ENCODE peak calls at places on chromosomes 7 and 10, in seven cellular contexts. U is BJ, X is left ventricle myocardium inferior, G is tibial artery, S is OCI-LY7, L is AG04450, J is hepatocyte. M is an unnamed sample.

GRCh38 chr7:79420464-79420863 is 33.0 kb downstream of the MAGI2 start:
- DNase-seq in U (peak), X (no peak), G (no peak), S (no peak), L (peak), J (peak), M (peak)

GRCh38 chr7:108079291-108080057 is 50.7 kb downstream of the LAMB4 start:
- DNase-seq in U (no peak), X (no peak), G (no peak), S (no peak), L (peak), J (peak), M (peak)

GRCh38 chr7:99473315-99473596 is 566 bp downstream of the ZNF789 start:
- DNase-seq in U (peak), X (no peak), G (no peak), S (peak), L (peak), J (peak), M (peak)

GRCh38 chr7:150950496-150951180 is 27.5 kb downstream of the KCNH2 start:
- DNase-seq in U (no peak), X (peak), G (no peak), S (no peak), L (no peak), J (no peak), M (no peak)

GRCh38 chr10:21624951-21625350 is 90.9 kb downstream of the MLLT10 start:
- DNase-seq in U (no peak), X (no peak), G (no peak), S (no peak), L (no peak), J (no peak), M (no peak)

GRCh38 chr7:44796034-44796503 is 412 bp upstream of the PPIA start:
- DNase-seq in U (no peak), X (no peak), G (no peak), S (peak), L (no peak), J (no peak), M (no peak)

GRCh38 chr10:129964611-129965417 is 740 bp upstream of the EBF3 start:
- DNase-seq in U (no peak), X (no peak), G (peak), S (no peak), L (no peak), J (no peak), M (no peak)

GRCh38 chr7:81887098-81887497 is 117.3 kb upstream of the HGF start:
- DNase-seq in U (no peak), X (no peak), G (no peak), S (peak), L (no peak), J (no peak), M (no peak)

GRCh38 chr10:72852428-72852827 is 41.1 kb upstream of the OIT3 start:
- DNase-seq in U (no peak), X (no peak), G (no peak), S (no peak), L (no peak), J (no peak), M (no peak)

GRCh38 chr10:120456143-120456625 is 843 bp upstream of the PLPP4 start:
- DNase-seq in U (no peak), X (no peak), G (no peak), S (no peak), L (no peak), J (no peak), M (no peak)

GRCh38 chr10:91103384-91104184 is 116.9 kb upstream of the PCGF5 start:
- DNase-seq in U (no peak), X (no peak), G (no peak), S (peak), L (no peak), J (no peak), M (no peak)

GRCh38 chr10:70912556-70912955 is 24.2 kb upstream of the PCBD1 start:
- DNase-seq in U (no peak), X (no peak), G (peak), S (no peak), L (no peak), J (no peak), M (no peak)

DNA sequence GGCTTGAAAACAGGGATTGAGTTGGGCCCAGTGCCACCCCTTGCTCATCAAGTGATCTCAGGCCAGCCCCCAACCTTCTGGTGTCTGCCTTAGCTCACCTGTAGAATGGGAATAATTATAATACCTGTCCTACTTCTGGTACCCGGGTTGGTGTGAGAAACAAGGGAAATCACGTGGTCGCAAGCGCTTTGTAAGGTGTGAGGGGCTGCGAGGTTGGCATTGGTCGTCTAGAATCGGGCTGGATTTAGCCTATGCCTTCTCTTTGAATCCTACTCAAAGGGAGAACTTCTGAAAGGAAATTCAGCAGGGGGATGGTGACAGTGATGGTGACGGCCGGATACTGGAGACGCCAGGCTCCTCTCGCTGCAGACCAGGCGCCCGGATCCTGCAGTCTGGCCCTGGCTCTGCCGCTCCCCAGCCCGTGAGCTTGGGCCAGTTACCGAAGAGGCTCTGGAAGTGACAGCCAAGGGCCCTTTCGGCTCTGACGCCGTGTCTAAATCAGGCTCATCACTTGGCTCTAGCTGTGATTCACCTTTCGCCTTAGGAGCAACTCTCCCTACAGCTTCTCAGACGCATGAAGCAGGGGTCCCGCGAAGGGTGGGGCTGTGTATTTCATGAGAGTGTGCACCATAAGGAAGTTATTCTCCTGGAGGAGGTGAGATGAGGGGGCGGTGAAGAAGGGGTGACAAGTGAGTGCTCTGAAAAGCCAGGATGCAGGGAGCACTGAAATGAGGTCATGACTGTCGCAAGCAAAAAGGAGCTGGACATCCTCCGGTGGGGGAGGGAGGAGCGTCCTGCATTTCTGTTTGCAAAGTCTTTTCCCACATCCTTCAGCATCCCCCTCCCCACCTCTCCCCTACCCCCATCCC is 4.0 kb upstream of the CREB5 start:
- DNase-seq in U (no peak), X (peak), G (no peak), S (no peak), L (no peak), J (no peak), M (no peak)
- H3K4me3 ChIP-seq in U (no peak), X (peak), G (peak), S (no peak), L (no peak), J (no peak), M (no peak)

DNA sequence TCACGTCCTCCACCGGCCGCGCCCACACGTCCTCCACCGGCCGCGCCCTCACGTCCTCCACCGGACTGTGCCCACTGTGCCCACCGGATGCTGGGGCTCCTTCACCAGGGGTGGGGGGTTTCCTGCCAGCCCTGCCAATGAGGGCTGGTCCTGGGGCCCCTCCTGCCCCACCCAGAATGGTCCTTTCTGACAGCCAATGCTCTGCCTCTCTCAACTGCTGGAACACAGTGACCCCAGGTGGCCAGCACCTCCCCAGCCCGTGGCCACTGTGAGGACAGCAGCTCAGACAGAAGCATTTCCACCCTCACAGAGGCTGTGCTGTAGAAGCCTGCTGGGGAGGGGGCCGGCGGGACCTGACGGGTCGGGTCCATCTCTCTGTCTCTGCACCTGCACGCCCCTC is 90.1 kb upstream of the DNAAF5 start:
- DNase-seq in U (no peak), X (no peak), G (peak), S (no peak), L (no peak), J (no peak), M (no peak)
- TF ChIP-seq CTCF in U (peak), X (peak), G (peak), S (no peak), L (peak), J (peak), M (peak)

DNA sequence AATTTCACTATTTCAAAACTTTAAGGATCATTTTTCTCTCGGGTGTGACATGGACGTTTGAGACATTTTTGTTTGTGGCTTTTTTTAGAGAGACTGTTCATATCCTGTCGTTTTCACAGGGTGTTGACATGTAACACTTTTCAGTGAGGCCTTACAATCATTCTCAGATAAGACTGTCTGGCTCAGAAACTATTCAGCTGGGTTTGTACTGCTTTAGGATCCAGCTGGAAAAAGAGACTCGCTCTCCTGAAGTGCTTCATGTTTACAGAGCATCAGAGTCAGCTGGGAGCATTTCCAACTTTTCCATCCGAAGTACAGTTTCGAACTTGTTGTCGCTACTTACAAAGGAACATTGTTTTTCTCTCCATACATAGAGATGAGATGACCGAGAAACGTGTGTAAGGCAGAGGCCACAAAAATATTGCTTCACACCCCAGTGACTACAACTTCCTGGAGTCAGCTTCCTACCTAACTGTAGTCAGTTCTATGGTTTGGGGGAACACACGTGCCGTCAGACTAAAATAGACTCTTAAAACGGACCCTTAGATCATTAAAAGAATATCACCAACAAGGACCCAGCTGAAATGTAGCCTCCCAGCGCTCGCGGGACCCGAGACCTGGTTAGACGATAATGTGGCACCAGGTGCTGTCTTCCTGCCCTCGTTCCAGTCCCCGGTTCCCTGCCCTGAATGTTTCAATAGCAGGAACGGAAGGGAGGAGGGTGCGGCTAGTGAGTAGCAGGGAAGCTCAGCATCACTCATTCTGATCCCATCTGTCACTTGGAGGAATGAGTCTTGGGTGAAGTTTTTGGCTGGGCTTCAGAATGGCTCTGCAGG is 78.0 kb downstream of the MKI67 start:
- DNase-seq in U (no peak), X (no peak), G (peak), S (peak), L (no peak), J (peak), M (no peak)
- H3K4me3 ChIP-seq in U (no peak), X (peak), G (peak), S (peak), L (no peak), J (no peak), M (no peak)

GRCh38 chr7:112205348-112206237 is 606 bp downstream of the DOCK4 start:
- DNase-seq in U (no peak), X (peak), G (peak), S (peak), L (peak), J (peak), M (no peak)
- TF ChIP-seq CTCF in U (no peak), X (no peak), G (no peak), S (no peak), L (no peak), J (no peak), M (no peak)

DNA sequence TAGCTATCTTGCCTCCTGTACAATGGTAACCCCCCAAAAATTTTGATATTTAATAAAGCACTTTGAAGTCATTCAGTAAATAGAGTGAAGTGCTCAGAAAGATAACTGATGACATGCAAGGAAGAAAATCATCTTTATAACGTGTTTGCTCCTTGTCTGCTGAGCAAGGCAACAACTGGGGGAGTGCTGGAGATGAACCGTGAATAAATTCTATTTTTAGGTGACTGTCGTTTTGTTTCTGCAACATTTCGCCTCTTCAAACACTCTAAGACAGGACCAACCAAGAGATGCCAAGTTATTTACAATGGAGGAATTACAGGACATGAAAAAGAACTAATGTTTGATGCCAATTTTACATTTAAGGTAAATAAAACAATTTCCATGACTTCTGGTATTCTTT is 9.4 kb downstream of the AS3MT start:
- DNase-seq in U (no peak), X (no peak), G (no peak), S (no peak), L (no peak), J (no peak), M (no peak)
- H3K4me3 ChIP-seq in U (no peak), X (no peak), G (no peak), S (no peak), L (no peak), J (no peak), M (no peak)

DNA sequence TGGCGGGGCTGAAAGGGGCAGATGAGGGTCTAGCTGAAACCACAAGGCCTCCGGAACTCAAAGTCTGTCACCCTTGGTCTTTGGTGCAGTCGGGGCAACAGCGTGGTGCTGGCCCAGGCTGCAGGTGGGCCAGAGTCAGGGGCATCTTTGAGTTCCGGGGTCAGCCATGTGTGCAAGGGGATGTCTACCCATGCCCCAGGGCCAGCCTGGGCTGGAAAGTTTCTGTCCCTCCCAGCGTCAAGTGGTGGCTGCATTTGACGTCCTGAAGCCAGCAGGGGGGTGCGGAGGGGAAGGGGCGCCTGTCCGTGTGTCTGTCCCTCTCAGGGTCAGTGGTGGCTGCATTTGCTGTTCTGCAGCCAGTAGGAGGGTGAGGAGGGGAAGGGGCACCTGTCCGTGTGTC is 670 bp downstream of the BRAT1 start:
- DNase-seq in U (no peak), X (no peak), G (peak), S (peak), L (no peak), J (no peak), M (no peak)
- TF ChIP-seq CTCF in U (no peak), X (no peak), G (no peak), S (no peak), L (no peak), J (no peak), M (no peak)

DNA sequence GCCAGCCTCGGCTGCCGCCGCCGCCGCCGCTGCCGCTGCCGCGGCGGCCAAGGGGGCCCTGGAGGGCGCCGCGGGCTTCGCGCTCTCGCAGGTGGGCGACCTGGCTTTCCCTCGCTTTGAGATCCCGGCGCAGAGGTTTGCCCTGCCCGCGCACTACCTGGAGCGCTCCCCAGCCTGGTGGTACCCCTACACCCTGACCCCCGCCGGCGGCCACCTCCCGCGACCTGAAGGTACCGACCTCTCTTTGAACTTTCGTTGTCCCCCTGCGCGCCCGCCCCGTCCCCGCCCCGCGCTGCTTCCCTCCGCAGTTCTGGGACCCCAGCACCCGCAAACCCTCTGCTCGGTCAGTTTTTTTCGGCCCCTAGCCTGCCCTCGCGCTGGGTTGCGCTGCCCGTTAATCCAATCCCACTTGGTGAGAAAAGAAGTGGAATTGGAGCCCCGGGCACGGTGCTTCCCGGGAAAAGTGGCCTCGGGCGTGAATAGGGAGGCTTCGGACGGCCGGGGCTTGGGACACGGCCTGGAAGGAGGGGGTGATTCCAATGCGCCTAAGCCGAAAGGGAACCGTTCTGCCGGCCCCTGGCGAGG is 543 bp downstream of the HMX3 start:
- DNase-seq in U (no peak), X (no peak), G (no peak), S (no peak), L (no peak), J (no peak), M (no peak)
- H3K4me3 ChIP-seq in U (no peak), X (peak), G (peak), S (no peak), L (no peak), J (no peak), M (no peak)

GRCh38 chr10:104139221-104139620 is 17.2 kb downstream of the SFR1 start:
- DNase-seq in U (no peak), X (no peak), G (no peak), S (peak), L (no peak), J (no peak), M (no peak)
- TF ChIP-seq CTCF in U (peak), X (peak), G (no peak), S (peak), L (peak), J (peak), M (peak)

GRCh38 chr10:6473901-6474370 is 106.1 kb downstream of the PRKCQ start:
- DNase-seq in U (no peak), X (no peak), G (no peak), S (peak), L (no peak), J (no peak), M (no peak)
- H3K4me3 ChIP-seq in U (no peak), X (no peak), G (no peak), S (peak), L (no peak), J (no peak), M (no peak)

DNA sequence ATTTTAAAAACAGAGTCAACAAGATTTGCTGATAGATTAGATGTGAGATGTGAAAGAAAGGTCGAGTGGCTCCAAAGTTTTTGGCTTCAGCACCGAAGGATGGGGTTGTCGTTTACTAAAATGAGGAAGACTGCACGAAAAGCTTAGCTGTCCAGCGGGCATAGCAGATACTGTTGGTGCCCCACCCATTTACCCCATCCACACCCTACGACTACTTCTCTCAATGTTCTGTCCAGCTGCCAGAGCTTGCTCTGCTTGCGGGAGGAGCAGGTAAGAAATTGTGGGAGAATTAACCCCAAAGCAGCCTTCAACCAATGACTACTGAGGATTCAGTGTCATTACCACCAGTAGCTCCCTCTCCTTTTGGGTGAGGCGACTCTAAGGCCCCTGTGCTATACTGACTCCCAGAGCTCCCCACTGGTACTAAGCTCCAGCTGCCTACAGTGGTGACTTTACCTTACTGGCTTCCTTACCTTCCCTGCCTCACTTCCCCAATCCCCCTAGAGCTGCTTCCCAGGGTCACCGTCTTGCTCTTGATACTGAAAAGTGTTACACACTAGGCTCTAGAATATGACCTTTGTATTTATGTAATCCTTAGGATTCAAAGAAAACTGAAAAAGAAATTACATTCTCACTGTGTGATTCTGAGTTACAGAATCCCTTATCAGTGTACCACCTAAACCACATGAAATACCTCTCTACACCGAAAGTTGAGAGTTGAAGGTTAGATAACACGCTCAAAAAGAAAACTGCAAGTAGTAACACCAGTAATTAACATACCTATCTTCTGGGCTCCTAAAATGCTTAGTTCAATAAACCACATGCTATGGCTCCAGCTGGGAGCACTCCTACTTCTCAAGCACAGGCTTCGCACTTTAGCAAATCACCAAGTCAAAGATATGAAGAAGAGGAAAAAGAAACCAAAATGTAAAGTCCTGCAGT is 22.2 kb downstream of the CACUL1 start:
- DNase-seq in U (no peak), X (no peak), G (no peak), S (no peak), L (no peak), J (no peak), M (no peak)
- TF ChIP-seq CTCF in U (no peak), X (no peak), G (no peak), S (no peak), L (no peak), J (no peak), M (no peak)

M was measured in AG04449.